ENCODE peak calls at places on chromosomes 3 and 15, in ten cellular contexts. One of them, this sample, is unnamed.

GRCh38 chr3:68878322-68878721 is 54.0 kb downstream of the TAFA4 start:
- DNase-seq in skeletal muscle cell: no peak
- DNase-seq in activated CD4-positive, alpha-beta T cell treated with anti-CD3 and anti-CD28 coated beads, Interleukin-2, amount 50 U/mL, for 1 hour: no peak
- DNase-seq in stimulated activated naive CD8-positive, alpha-beta T cell treated with anti-CD3 and anti-CD28 coated beads, Interleukin-15, amount 100 ng/mL, for 72 hours: no peak
- DNase-seq in AG04449: no peak
- DNase-seq in GM23248: peak; percentile 48
- DNase-seq in cardiac muscle cell: peak; percentile 28
- DNase-seq in T-cell: no peak
- DNase-seq in amygdala: no peak
- DNase-seq in thoracic aorta: no peak
- DNase-seq in this sample: peak; percentile 25

GRCh38 chr3:113441051-113441770 is at the start of gene CFAP44:
- DNase-seq in skeletal muscle cell: no peak
- DNase-seq in activated CD4-positive, alpha-beta T cell treated with anti-CD3 and anti-CD28 coated beads, Interleukin-2, amount 50 U/mL, for 1 hour: peak; percentile 30
- DNase-seq in stimulated activated naive CD8-positive, alpha-beta T cell treated with anti-CD3 and anti-CD28 coated beads, Interleukin-15, amount 100 ng/mL, for 72 hours: peak; percentile 56
- DNase-seq in AG04449: no peak
- DNase-seq in GM23248: peak; percentile 73
- DNase-seq in cardiac muscle cell: peak; percentile 60
- DNase-seq in T-cell: peak; percentile 53
- DNase-seq in amygdala: peak; percentile 76
- DNase-seq in thoracic aorta: no peak
- DNase-seq in this sample: peak; percentile 81

GRCh38 chr15:51924146-51925068 is 47.2 kb downstream of the LEO1 start:
- DNase-seq in skeletal muscle cell: no peak
- DNase-seq in activated CD4-positive, alpha-beta T cell treated with anti-CD3 and anti-CD28 coated beads, Interleukin-2, amount 50 U/mL, for 1 hour: no peak
- DNase-seq in stimulated activated naive CD8-positive, alpha-beta T cell treated with anti-CD3 and anti-CD28 coated beads, Interleukin-15, amount 100 ng/mL, for 72 hours: no peak
- DNase-seq in AG04449: no peak
- DNase-seq in GM23248: no peak
- DNase-seq in cardiac muscle cell: peak; percentile 33
- DNase-seq in T-cell: no peak
- DNase-seq in amygdala: no peak
- DNase-seq in thoracic aorta: no peak
- DNase-seq in this sample: no peak

GRCh38 chr15:74312445-74313007 is 54.9 kb downstream of the CYP11A1 start:
- DNase-seq in skeletal muscle cell: no peak
- DNase-seq in activated CD4-positive, alpha-beta T cell treated with anti-CD3 and anti-CD28 coated beads, Interleukin-2, amount 50 U/mL, for 1 hour: no peak
- DNase-seq in stimulated activated naive CD8-positive, alpha-beta T cell treated with anti-CD3 and anti-CD28 coated beads, Interleukin-15, amount 100 ng/mL, for 72 hours: no peak
- DNase-seq in AG04449: no peak
- DNase-seq in GM23248: no peak
- DNase-seq in cardiac muscle cell: no peak
- DNase-seq in T-cell: no peak
- DNase-seq in amygdala: peak; percentile 20
- DNase-seq in thoracic aorta: no peak
- DNase-seq in this sample: no peak

GRCh38 chr3:81726735-81727134 is 34.7 kb downstream of the GBE1 start:
- DNase-seq in skeletal muscle cell: no peak
- DNase-seq in activated CD4-positive, alpha-beta T cell treated with anti-CD3 and anti-CD28 coated beads, Interleukin-2, amount 50 U/mL, for 1 hour: no peak
- DNase-seq in stimulated activated naive CD8-positive, alpha-beta T cell treated with anti-CD3 and anti-CD28 coated beads, Interleukin-15, amount 100 ng/mL, for 72 hours: no peak
- DNase-seq in AG04449: no peak
- DNase-seq in GM23248: peak; percentile 83
- DNase-seq in cardiac muscle cell: no peak
- DNase-seq in T-cell: no peak
- DNase-seq in amygdala: no peak
- DNase-seq in thoracic aorta: no peak
- DNase-seq in this sample: peak; percentile 77

GRCh38 chr3:70108546-70108945 is 109.0 kb downstream of the SAMMSON start:
- DNase-seq in skeletal muscle cell: no peak
- DNase-seq in activated CD4-positive, alpha-beta T cell treated with anti-CD3 and anti-CD28 coated beads, Interleukin-2, amount 50 U/mL, for 1 hour: no peak
- DNase-seq in stimulated activated naive CD8-positive, alpha-beta T cell treated with anti-CD3 and anti-CD28 coated beads, Interleukin-15, amount 100 ng/mL, for 72 hours: no peak
- DNase-seq in AG04449: no peak
- DNase-seq in GM23248: no peak
- DNase-seq in cardiac muscle cell: no peak
- DNase-seq in T-cell: no peak
- DNase-seq in amygdala: no peak
- DNase-seq in thoracic aorta: no peak
- DNase-seq in this sample: no peak

GRCh38 chr15:31266712-31267111 is 59.9 kb upstream of the KLF13 start:
- DNase-seq in skeletal muscle cell: no peak
- DNase-seq in activated CD4-positive, alpha-beta T cell treated with anti-CD3 and anti-CD28 coated beads, Interleukin-2, amount 50 U/mL, for 1 hour: no peak
- DNase-seq in stimulated activated naive CD8-positive, alpha-beta T cell treated with anti-CD3 and anti-CD28 coated beads, Interleukin-15, amount 100 ng/mL, for 72 hours: no peak
- DNase-seq in AG04449: no peak
- DNase-seq in GM23248: no peak
- DNase-seq in cardiac muscle cell: no peak
- DNase-seq in T-cell: no peak
- DNase-seq in amygdala: no peak
- DNase-seq in thoracic aorta: no peak
- DNase-seq in this sample: no peak

GRCh38 chr15:47717036-47717611 is at the start of gene SEMA6D:
- DNase-seq in skeletal muscle cell: peak; percentile 68
- DNase-seq in activated CD4-positive, alpha-beta T cell treated with anti-CD3 and anti-CD28 coated beads, Interleukin-2, amount 50 U/mL, for 1 hour: no peak
- DNase-seq in stimulated activated naive CD8-positive, alpha-beta T cell treated with anti-CD3 and anti-CD28 coated beads, Interleukin-15, amount 100 ng/mL, for 72 hours: no peak
- DNase-seq in AG04449: peak; percentile 21
- DNase-seq in GM23248: peak; percentile 87
- DNase-seq in cardiac muscle cell: peak; percentile 95
- DNase-seq in T-cell: no peak
- DNase-seq in amygdala: peak; percentile 78
- DNase-seq in thoracic aorta: no peak
- DNase-seq in this sample: peak; percentile 74

GRCh38 chr3:110413807-110414748 is 657.5 kb upstream of the NECTIN3 start:
- DNase-seq in skeletal muscle cell: peak; percentile 53
- DNase-seq in activated CD4-positive, alpha-beta T cell treated with anti-CD3 and anti-CD28 coated beads, Interleukin-2, amount 50 U/mL, for 1 hour: no peak
- DNase-seq in stimulated activated naive CD8-positive, alpha-beta T cell treated with anti-CD3 and anti-CD28 coated beads, Interleukin-15, amount 100 ng/mL, for 72 hours: no peak
- DNase-seq in AG04449: peak; percentile 31
- DNase-seq in GM23248: peak; percentile 82
- DNase-seq in cardiac muscle cell: no peak
- DNase-seq in T-cell: no peak
- DNase-seq in amygdala: no peak
- DNase-seq in thoracic aorta: no peak
- DNase-seq in this sample: peak; percentile 90

GRCh38 chr3:194893121-194893979 is 207.7 kb downstream of the FAM43A start:
- DNase-seq in skeletal muscle cell: no peak
- DNase-seq in activated CD4-positive, alpha-beta T cell treated with anti-CD3 and anti-CD28 coated beads, Interleukin-2, amount 50 U/mL, for 1 hour: no peak
- DNase-seq in stimulated activated naive CD8-positive, alpha-beta T cell treated with anti-CD3 and anti-CD28 coated beads, Interleukin-15, amount 100 ng/mL, for 72 hours: no peak
- DNase-seq in AG04449: no peak
- DNase-seq in GM23248: no peak
- DNase-seq in cardiac muscle cell: no peak
- DNase-seq in T-cell: no peak
- DNase-seq in amygdala: no peak
- DNase-seq in thoracic aorta: no peak
- DNase-seq in this sample: no peak

GRCh38 chr3:152128356-152128755 is 140.4 kb upstream of the MBNL1 start:
- DNase-seq in skeletal muscle cell: no peak
- DNase-seq in activated CD4-positive, alpha-beta T cell treated with anti-CD3 and anti-CD28 coated beads, Interleukin-2, amount 50 U/mL, for 1 hour: no peak
- DNase-seq in stimulated activated naive CD8-positive, alpha-beta T cell treated with anti-CD3 and anti-CD28 coated beads, Interleukin-15, amount 100 ng/mL, for 72 hours: no peak
- DNase-seq in AG04449: no peak
- DNase-seq in GM23248: no peak
- DNase-seq in cardiac muscle cell: no peak
- DNase-seq in T-cell: no peak
- DNase-seq in amygdala: no peak
- DNase-seq in thoracic aorta: no peak
- DNase-seq in this sample: peak; percentile 67

GRCh38 chr3:135145581-135145980 is 350.5 kb downstream of the EPHB1 start:
- DNase-seq in skeletal muscle cell: peak; percentile 3
- DNase-seq in activated CD4-positive, alpha-beta T cell treated with anti-CD3 and anti-CD28 coated beads, Interleukin-2, amount 50 U/mL, for 1 hour: no peak
- DNase-seq in stimulated activated naive CD8-positive, alpha-beta T cell treated with anti-CD3 and anti-CD28 coated beads, Interleukin-15, amount 100 ng/mL, for 72 hours: no peak
- DNase-seq in AG04449: no peak
- DNase-seq in GM23248: peak; percentile 64
- DNase-seq in cardiac muscle cell: no peak
- DNase-seq in T-cell: no peak
- DNase-seq in amygdala: no peak
- DNase-seq in thoracic aorta: no peak
- DNase-seq in this sample: no peak

GRCh38 chr15:78006567-78007205 is 70.8 kb downstream of the TBC1D2B start:
- DNase-seq in skeletal muscle cell: no peak
- DNase-seq in activated CD4-positive, alpha-beta T cell treated with anti-CD3 and anti-CD28 coated beads, Interleukin-2, amount 50 U/mL, for 1 hour: no peak
- DNase-seq in stimulated activated naive CD8-positive, alpha-beta T cell treated with anti-CD3 and anti-CD28 coated beads, Interleukin-15, amount 100 ng/mL, for 72 hours: no peak
- DNase-seq in AG04449: no peak
- DNase-seq in GM23248: no peak
- DNase-seq in cardiac muscle cell: no peak
- DNase-seq in T-cell: no peak
- DNase-seq in amygdala: no peak
- DNase-seq in thoracic aorta: no peak
- DNase-seq in this sample: no peak

GRCh38 chr15:53297828-53298227 is 461.6 kb downstream of the WDR72 start:
- DNase-seq in skeletal muscle cell: no peak
- DNase-seq in activated CD4-positive, alpha-beta T cell treated with anti-CD3 and anti-CD28 coated beads, Interleukin-2, amount 50 U/mL, for 1 hour: no peak
- DNase-seq in stimulated activated naive CD8-positive, alpha-beta T cell treated with anti-CD3 and anti-CD28 coated beads, Interleukin-15, amount 100 ng/mL, for 72 hours: no peak
- DNase-seq in AG04449: no peak
- DNase-seq in GM23248: no peak
- DNase-seq in cardiac muscle cell: no peak
- DNase-seq in T-cell: no peak
- DNase-seq in amygdala: no peak
- DNase-seq in thoracic aorta: no peak
- DNase-seq in this sample: no peak

GRCh38 chr3:30370681-30371271 is 235.6 kb upstream of the TGFBR2 start:
- DNase-seq in skeletal muscle cell: no peak
- DNase-seq in activated CD4-positive, alpha-beta T cell treated with anti-CD3 and anti-CD28 coated beads, Interleukin-2, amount 50 U/mL, for 1 hour: no peak
- DNase-seq in stimulated activated naive CD8-positive, alpha-beta T cell treated with anti-CD3 and anti-CD28 coated beads, Interleukin-15, amount 100 ng/mL, for 72 hours: no peak
- DNase-seq in AG04449: peak; percentile 50
- DNase-seq in GM23248: peak; percentile 8
- DNase-seq in cardiac muscle cell: no peak
- DNase-seq in T-cell: no peak
- DNase-seq in amygdala: no peak
- DNase-seq in thoracic aorta: no peak
- DNase-seq in this sample: peak; percentile 77

GRCh38 chr3:142086581-142087090 is 62.7 kb downstream of the TFDP2 start:
- DNase-seq in skeletal muscle cell: no peak
- DNase-seq in activated CD4-positive, alpha-beta T cell treated with anti-CD3 and anti-CD28 coated beads, Interleukin-2, amount 50 U/mL, for 1 hour: no peak
- DNase-seq in stimulated activated naive CD8-positive, alpha-beta T cell treated with anti-CD3 and anti-CD28 coated beads, Interleukin-15, amount 100 ng/mL, for 72 hours: no peak
- DNase-seq in AG04449: no peak
- DNase-seq in GM23248: peak; percentile 1
- DNase-seq in cardiac muscle cell: no peak
- DNase-seq in T-cell: no peak
- DNase-seq in amygdala: no peak
- DNase-seq in thoracic aorta: no peak
- DNase-seq in this sample: no peak

GRCh38 chr15:46879067-46879770 is 838.1 kb upstream of the SEMA6D start:
- DNase-seq in skeletal muscle cell: no peak
- DNase-seq in activated CD4-positive, alpha-beta T cell treated with anti-CD3 and anti-CD28 coated beads, Interleukin-2, amount 50 U/mL, for 1 hour: no peak
- DNase-seq in stimulated activated naive CD8-positive, alpha-beta T cell treated with anti-CD3 and anti-CD28 coated beads, Interleukin-15, amount 100 ng/mL, for 72 hours: no peak
- DNase-seq in AG04449: no peak
- DNase-seq in GM23248: no peak
- DNase-seq in cardiac muscle cell: peak; percentile 54
- DNase-seq in T-cell: no peak
- DNase-seq in amygdala: no peak
- DNase-seq in thoracic aorta: no peak
- DNase-seq in this sample: no peak

GRCh38 chr3:81339040-81339845 is 422.2 kb downstream of the GBE1 start:
- DNase-seq in skeletal muscle cell: no peak
- DNase-seq in activated CD4-positive, alpha-beta T cell treated with anti-CD3 and anti-CD28 coated beads, Interleukin-2, amount 50 U/mL, for 1 hour: no peak
- DNase-seq in stimulated activated naive CD8-positive, alpha-beta T cell treated with anti-CD3 and anti-CD28 coated beads, Interleukin-15, amount 100 ng/mL, for 72 hours: no peak
- DNase-seq in AG04449: no peak
- DNase-seq in GM23248: peak; percentile 38
- DNase-seq in cardiac muscle cell: peak; percentile 10
- DNase-seq in T-cell: no peak
- DNase-seq in amygdala: no peak
- DNase-seq in thoracic aorta: no peak
- DNase-seq in this sample: peak; percentile 12

GRCh38 chr15:101530224-101530958 is 40.9 kb upstream of the PCSK6 start:
- DNase-seq in skeletal muscle cell: no peak
- DNase-seq in activated CD4-positive, alpha-beta T cell treated with anti-CD3 and anti-CD28 coated beads, Interleukin-2, amount 50 U/mL, for 1 hour: no peak
- DNase-seq in stimulated activated naive CD8-positive, alpha-beta T cell treated with anti-CD3 and anti-CD28 coated beads, Interleukin-15, amount 100 ng/mL, for 72 hours: no peak
- DNase-seq in AG04449: no peak
- DNase-seq in GM23248: no peak
- DNase-seq in cardiac muscle cell: no peak
- DNase-seq in T-cell: no peak
- DNase-seq in amygdala: no peak
- DNase-seq in thoracic aorta: no peak
- DNase-seq in this sample: no peak

GRCh38 chr15:98609144-98609852 is 39.0 kb upstream of the IGF1R start:
- DNase-seq in skeletal muscle cell: no peak
- DNase-seq in activated CD4-positive, alpha-beta T cell treated with anti-CD3 and anti-CD28 coated beads, Interleukin-2, amount 50 U/mL, for 1 hour: no peak
- DNase-seq in stimulated activated naive CD8-positive, alpha-beta T cell treated with anti-CD3 and anti-CD28 coated beads, Interleukin-15, amount 100 ng/mL, for 72 hours: no peak
- DNase-seq in AG04449: no peak
- DNase-seq in GM23248: peak; percentile 57
- DNase-seq in cardiac muscle cell: peak; percentile 5
- DNase-seq in T-cell: no peak
- DNase-seq in amygdala: no peak
- DNase-seq in thoracic aorta: no peak
- DNase-seq in this sample: peak; percentile 77

GRCh38 chr3:69032137-69032536 is 18.7 kb upstream of the EOGT start:
- DNase-seq in skeletal muscle cell: no peak
- DNase-seq in activated CD4-positive, alpha-beta T cell treated with anti-CD3 and anti-CD28 coated beads, Interleukin-2, amount 50 U/mL, for 1 hour: no peak
- DNase-seq in stimulated activated naive CD8-positive, alpha-beta T cell treated with anti-CD3 and anti-CD28 coated beads, Interleukin-15, amount 100 ng/mL, for 72 hours: no peak
- DNase-seq in AG04449: no peak
- DNase-seq in GM23248: peak; percentile 84
- DNase-seq in cardiac muscle cell: no peak
- DNase-seq in T-cell: no peak
- DNase-seq in amygdala: no peak
- DNase-seq in thoracic aorta: no peak
- DNase-seq in this sample: peak; percentile 83

This sample was measured in EH.